ENCODE peak calls at places on chromosome 16, in six cellular contexts. One of them, this sample, is unnamed. For H3K4me1, the result is how much of the 10 kb centered on the place peaks cover.

GRCh38 chr16:53492499-53492898 is 10.5 kb downstream of the AKTIP start:
- DNase-seq in stomach: no peak
- DNase-seq in heart right ventricle: no peak
- DNase-seq in cardiac muscle cell: no peak
- DNase-seq in astrocyte: no peak
- DNase-seq in neuronal stem cell: no peak
- DNase-seq in this sample: no peak

GRCh38 chr16:68287276-68288251 is 23.2 kb downstream of the SLC7A6OS start:
- DNase-seq in stomach: no peak
- DNase-seq in heart right ventricle: peak
- DNase-seq in cardiac muscle cell: peak
- DNase-seq in astrocyte: peak
- DNase-seq in neuronal stem cell: no peak
- DNase-seq in this sample: peak

GRCh38 chr16:55567382-55567781 is 898 bp downstream of the CAPNS2 start:
- DNase-seq in stomach: no peak
- DNase-seq in heart right ventricle: no peak
- DNase-seq in cardiac muscle cell: peak
- DNase-seq in astrocyte: peak
- DNase-seq in neuronal stem cell: no peak
- DNase-seq in this sample: no peak

GRCh38 chr16:25633549-25633948 is 58.2 kb upstream of the HS3ST4 start:
- DNase-seq in stomach: no peak
- DNase-seq in heart right ventricle: no peak
- DNase-seq in cardiac muscle cell: no peak
- DNase-seq in astrocyte: no peak
- DNase-seq in neuronal stem cell: no peak
- DNase-seq in this sample: no peak

GRCh38 chr16:3152022-3152272 is 17.1 kb downstream of the ZNF213 start:
- DNase-seq in stomach: no peak
- DNase-seq in heart right ventricle: no peak
- DNase-seq in cardiac muscle cell: no peak
- DNase-seq in astrocyte: no peak
- DNase-seq in neuronal stem cell: no peak
- DNase-seq in this sample: peak

GRCh38 chr16:2799852-2800226 is 1.6 kb downstream of the PRSS41 start:
- DNase-seq in stomach: peak
- DNase-seq in heart right ventricle: no peak
- DNase-seq in cardiac muscle cell: no peak
- DNase-seq in astrocyte: no peak
- DNase-seq in neuronal stem cell: no peak
- DNase-seq in this sample: no peak

GRCh38 chr16:30761427-30761927 is 385 bp downstream of the CFAP119 start:
- DNase-seq in stomach: no peak
- DNase-seq in heart right ventricle: no peak
- DNase-seq in cardiac muscle cell: peak
- DNase-seq in astrocyte: peak
- DNase-seq in neuronal stem cell: peak
- DNase-seq in this sample: no peak

GRCh38 chr16:72371307-72372081 is 199.5 kb upstream of the PMFBP1 start:
- DNase-seq in stomach: no peak
- DNase-seq in heart right ventricle: no peak
- DNase-seq in cardiac muscle cell: peak
- DNase-seq in astrocyte: peak
- DNase-seq in neuronal stem cell: peak
- DNase-seq in this sample: no peak

GRCh38 chr16:53821957-53822625 is 118.1 kb downstream of the FTO start:
- DNase-seq in stomach: no peak
- DNase-seq in heart right ventricle: no peak
- DNase-seq in cardiac muscle cell: peak
- DNase-seq in astrocyte: peak
- DNase-seq in neuronal stem cell: no peak
- DNase-seq in this sample: no peak

GRCh38 chr16:72819345-72819744 is 228.6 kb downstream of the ZFHX3 start:
- DNase-seq in stomach: no peak
- DNase-seq in heart right ventricle: no peak
- DNase-seq in cardiac muscle cell: peak
- DNase-seq in astrocyte: peak
- DNase-seq in neuronal stem cell: no peak
- DNase-seq in this sample: no peak

GRCh38 chr16:53714080-53715050 is 10.4 kb downstream of the FTO start:
- DNase-seq in stomach: no peak
- DNase-seq in heart right ventricle: no peak
- DNase-seq in cardiac muscle cell: peak
- DNase-seq in astrocyte: no peak
- DNase-seq in neuronal stem cell: no peak
- DNase-seq in this sample: no peak

GRCh38 chr16:28264656-28265055 is 27.7 kb upstream of the SBK1 start:
- DNase-seq in stomach: peak
- DNase-seq in heart right ventricle: no peak
- DNase-seq in cardiac muscle cell: peak
- DNase-seq in astrocyte: no peak
- DNase-seq in neuronal stem cell: no peak
- DNase-seq in this sample: no peak

GRCh38 chr16:4572715-4573114 is 16.6 kb downstream of the C16orf96 start:
- DNase-seq in stomach: no peak
- DNase-seq in heart right ventricle: no peak
- DNase-seq in cardiac muscle cell: peak
- DNase-seq in astrocyte: no peak
- DNase-seq in neuronal stem cell: no peak
- DNase-seq in this sample: no peak

GRCh38 chr16:8109510-8110369 is 480.6 kb downstream of the TMEM114 start:
- DNase-seq in stomach: no peak
- DNase-seq in heart right ventricle: no peak
- DNase-seq in cardiac muscle cell: no peak
- DNase-seq in astrocyte: no peak
- DNase-seq in neuronal stem cell: no peak
- DNase-seq in this sample: no peak

GRCh38 chr16:27322858-27323780 is 9.3 kb downstream of the IL4R start:
- DNase-seq in stomach: peak
- DNase-seq in heart right ventricle: no peak
- DNase-seq in cardiac muscle cell: no peak
- DNase-seq in astrocyte: no peak
- DNase-seq in neuronal stem cell: no peak
- DNase-seq in this sample: no peak

GRCh38 chr16:11907160-11907970 is 8.4 kb downstream of the GSPT1 start:
- DNase-seq in stomach: no peak
- DNase-seq in heart right ventricle: no peak
- DNase-seq in cardiac muscle cell: no peak
- DNase-seq in astrocyte: no peak
- DNase-seq in neuronal stem cell: no peak
- DNase-seq in this sample: no peak

GRCh38 chr16:30948087-30948955 is 547 bp upstream of the ORAI3 start:
- DNase-seq in stomach: peak
- DNase-seq in heart right ventricle: peak
- DNase-seq in cardiac muscle cell: peak
- DNase-seq in astrocyte: peak
- DNase-seq in neuronal stem cell: peak
- DNase-seq in this sample: no peak

GRCh38 chr16:48158296-48158695 is 2.5 kb upstream of the ABCC12 start:
- DNase-seq in stomach: no peak
- DNase-seq in heart right ventricle: no peak
- DNase-seq in cardiac muscle cell: peak
- DNase-seq in astrocyte: peak
- DNase-seq in neuronal stem cell: no peak
- DNase-seq in this sample: no peak

GRCh38 chr16:1183235-1183907 is 30.5 kb downstream of the CACNA1H start:
- DNase-seq in stomach: no peak
- DNase-seq in heart right ventricle: peak
- DNase-seq in cardiac muscle cell: peak
- DNase-seq in astrocyte: peak
- DNase-seq in neuronal stem cell: no peak
- DNase-seq in this sample: no peak

GRCh38 chr16:50909831-50910697 is 168.2 kb downstream of the CYLD start:
- DNase-seq in stomach: no peak
- DNase-seq in heart right ventricle: no peak
- DNase-seq in cardiac muscle cell: no peak
- DNase-seq in astrocyte: no peak
- DNase-seq in neuronal stem cell: no peak
- DNase-seq in this sample: no peak

GRCh38 chr16:2701272-2701671 is 18.8 kb downstream of the PRSS27 start:
- DNase-seq in stomach: no peak
- DNase-seq in heart right ventricle: peak
- DNase-seq in cardiac muscle cell: no peak
- DNase-seq in astrocyte: no peak
- DNase-seq in neuronal stem cell: no peak
- DNase-seq in this sample: no peak

GRCh38 chr16:90018297-90019200 is 707 bp downstream of the DBNDD1 start:
- DNase-seq in stomach: peak
- DNase-seq in heart right ventricle: no peak
- DNase-seq in cardiac muscle cell: no peak
- DNase-seq in astrocyte: no peak
- DNase-seq in neuronal stem cell: no peak
- DNase-seq in this sample: no peak

GRCh38 chr16:67897231-67897630 is 4.2 kb downstream of the PSKH1 start:
- DNase-seq in stomach: no peak
- DNase-seq in heart right ventricle: no peak
- DNase-seq in cardiac muscle cell: peak
- DNase-seq in astrocyte: peak
- DNase-seq in neuronal stem cell: no peak
- DNase-seq in this sample: no peak

GRCh38 chr16:66787427-66787826 is 14.0 kb downstream of the TERB1 start:
- DNase-seq in stomach: no peak
- DNase-seq in heart right ventricle: no peak
- DNase-seq in cardiac muscle cell: no peak
- DNase-seq in astrocyte: no peak
- DNase-seq in neuronal stem cell: no peak
- DNase-seq in this sample: no peak

GRCh38 chr16:26316683-26317464 is 625.1 kb downstream of the HS3ST4 start:
- DNase-seq in stomach: no peak
- DNase-seq in heart right ventricle: no peak
- DNase-seq in cardiac muscle cell: no peak
- DNase-seq in astrocyte: no peak
- DNase-seq in neuronal stem cell: peak
- DNase-seq in this sample: no peak

GRCh38 chr16:30470632-30471007 is 1.9 kb upstream of the ITGAL start:
- DNase-seq in stomach: no peak
- DNase-seq in heart right ventricle: no peak
- DNase-seq in cardiac muscle cell: no peak
- DNase-seq in astrocyte: no peak
- DNase-seq in neuronal stem cell: no peak
- DNase-seq in this sample: no peak

GRCh38 chr16:64751906-64752305 is 370.0 kb downstream of the CDH11 start:
- DNase-seq in stomach: no peak
- DNase-seq in heart right ventricle: no peak
- DNase-seq in cardiac muscle cell: peak
- DNase-seq in astrocyte: peak
- DNase-seq in neuronal stem cell: no peak
- DNase-seq in this sample: no peak

GRCh38 chr16:8848231-8848938 is 20.4 kb downstream of the CARHSP1 start:
- DNase-seq in stomach: no peak
- DNase-seq in heart right ventricle: no peak
- DNase-seq in cardiac muscle cell: no peak
- DNase-seq in astrocyte: no peak
- DNase-seq in neuronal stem cell: no peak
- DNase-seq in this sample: no peak

GRCh38 chr16:68448360-68448970 is at the start of gene SMPD3:
- DNase-seq in stomach: peak
- DNase-seq in heart right ventricle: peak
- DNase-seq in cardiac muscle cell: peak
- DNase-seq in astrocyte: peak
- DNase-seq in neuronal stem cell: peak
- DNase-seq in this sample: peak

DNA sequence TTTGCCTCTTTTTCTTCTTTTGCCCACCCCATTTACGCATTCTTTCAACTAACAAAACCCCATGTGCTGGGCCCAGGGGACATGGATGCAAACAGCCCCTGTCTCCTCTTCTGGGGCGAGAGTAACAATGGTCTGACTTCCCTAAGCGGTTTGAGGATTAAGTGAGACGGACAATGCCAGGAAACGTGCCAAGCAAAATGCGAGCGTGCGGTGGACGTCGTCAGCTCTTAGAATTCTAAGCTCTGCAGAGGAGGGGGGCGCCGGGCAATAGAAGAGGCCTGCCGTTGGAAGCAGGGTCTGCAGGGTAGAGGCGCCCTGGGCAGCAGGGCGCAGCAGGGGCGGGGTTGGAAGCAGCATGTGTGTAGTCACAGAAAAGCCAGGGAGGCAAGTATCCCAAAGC is 42.3 kb upstream of the JPH3 start:
- DNase-seq in stomach: no peak
- DNase-seq in heart right ventricle: no peak
- DNase-seq in cardiac muscle cell: peak
- DNase-seq in astrocyte: peak
- DNase-seq in neuronal stem cell: no peak
- DNase-seq in this sample: no peak
- H3K4me3 ChIP-seq in stomach: no peak
- H3K4me3 ChIP-seq in heart right ventricle: no peak
- H3K4me3 ChIP-seq in cardiac muscle cell: no peak
- H3K4me3 ChIP-seq in astrocyte: no peak
- H3K4me3 ChIP-seq in neuronal stem cell: no peak
- H3K4me3 ChIP-seq in this sample: no peak

GRCh38 chr16:86414991-86415740 is 95.2 kb upstream of the FOXF1 start:
- DNase-seq in stomach: no peak
- DNase-seq in heart right ventricle: no peak
- DNase-seq in cardiac muscle cell: no peak
- DNase-seq in astrocyte: no peak
- DNase-seq in neuronal stem cell: no peak
- DNase-seq in this sample: no peak
- H3K4me1 ChIP-seq in stomach: under half
- H3K4me1 ChIP-seq in heart right ventricle: under half
- H3K4me1 ChIP-seq in cardiac muscle cell: under half
- H3K4me1 ChIP-seq in astrocyte: under half
- H3K4me1 ChIP-seq in neuronal stem cell: under half
- H3K4me1 ChIP-seq in this sample: under half

GRCh38 chr16:23140082-23140481 is 9.2 kb downstream of the USP31 start:
- DNase-seq in stomach: no peak
- DNase-seq in heart right ventricle: no peak
- DNase-seq in cardiac muscle cell: no peak
- DNase-seq in astrocyte: no peak
- DNase-seq in neuronal stem cell: no peak
- DNase-seq in this sample: no peak

GRCh38 chr16:23143391-23143790 is 5.9 kb downstream of the USP31 start:
- DNase-seq in stomach: no peak
- DNase-seq in heart right ventricle: no peak
- DNase-seq in cardiac muscle cell: no peak
- DNase-seq in astrocyte: no peak
- DNase-seq in neuronal stem cell: no peak
- DNase-seq in this sample: no peak

GRCh38 chr16:23141033-23141432 is 8.2 kb downstream of the USP31 start:
- DNase-seq in stomach: no peak
- DNase-seq in heart right ventricle: no peak
- DNase-seq in cardiac muscle cell: no peak
- DNase-seq in astrocyte: no peak
- DNase-seq in neuronal stem cell: no peak
- DNase-seq in this sample: no peak

GRCh38 chr16:23141959-23142740 is 7.1 kb downstream of the USP31 start:
- DNase-seq in stomach: no peak
- DNase-seq in heart right ventricle: no peak
- DNase-seq in cardiac muscle cell: no peak
- DNase-seq in astrocyte: no peak
- DNase-seq in neuronal stem cell: no peak
- DNase-seq in this sample: no peak

GRCh38 chr16:23141500-23141899 is 7.8 kb downstream of the USP31 start:
- DNase-seq in stomach: no peak
- DNase-seq in heart right ventricle: no peak
- DNase-seq in cardiac muscle cell: no peak
- DNase-seq in astrocyte: no peak
- DNase-seq in neuronal stem cell: no peak
- DNase-seq in this sample: no peak
- H3K27ac ChIP-seq in stomach: peak
- H3K27ac ChIP-seq in heart right ventricle: peak
- H3K27ac ChIP-seq in cardiac muscle cell: peak
- H3K27ac ChIP-seq in astrocyte: no peak
- H3K27ac ChIP-seq in neuronal stem cell: no peak
- H3K27ac ChIP-seq in this sample: no peak

GRCh38 chr16:70646260-70647241 is at the start of gene IL34:
- DNase-seq in stomach: no peak
- DNase-seq in heart right ventricle: no peak
- DNase-seq in cardiac muscle cell: peak
- DNase-seq in astrocyte: peak
- DNase-seq in neuronal stem cell: no peak
- DNase-seq in this sample: no peak
- H3K4me3 ChIP-seq in stomach: no peak
- H3K4me3 ChIP-seq in heart right ventricle: no peak
- H3K4me3 ChIP-seq in cardiac muscle cell: no peak
- H3K4me3 ChIP-seq in astrocyte: no peak
- H3K4me3 ChIP-seq in neuronal stem cell: no peak
- H3K4me3 ChIP-seq in this sample: no peak